ENCODE peak calls at places on chromosomes 6 and 20, in seven cellular contexts. B, V, E, L, M, G and C are unnamed samples.

GRCh38 chr20:50052952-50053789 is 59.8 kb downstream of the UBE2V1 start:
- DNase-seq in B (no peak), V (no peak), E (peak; percentile 87), L (no peak), M (no peak), G (no peak), C (no peak)

GRCh38 chr6:105834548-105834947 is 251.6 kb upstream of the PRDM1 start:
- DNase-seq in B (no peak), V (no peak), E (no peak), L (no peak), M (no peak), G (no peak), C (no peak)

GRCh38 chr20:32231847-32232246 is 24.2 kb downstream of the POFUT1 start:
- DNase-seq in B (no peak), V (no peak), E (no peak), L (no peak), M (no peak), G (no peak), C (no peak)

GRCh38 chr20:1119128-1119505 is 715 bp downstream of the PSMF1 start:
- DNase-seq in B (no peak), V (peak; percentile 19), E (no peak), L (no peak), M (no peak), G (no peak), C (no peak)

GRCh38 chr6:134117409-134117808 is 65.0 kb upstream of the SLC2A12 start:
- DNase-seq in B (no peak), V (no peak), E (peak; percentile 19), L (no peak), M (no peak), G (no peak), C (peak; percentile 13)

GRCh38 chr6:134956676-134957075 is 6.8 kb upstream of the ALDH8A1 start:
- DNase-seq in B (no peak), V (no peak), E (no peak), L (no peak), M (no peak), G (no peak), C (no peak)

GRCh38 chr6:31826793-31827285 is 699 bp upstream of the HSPA1B start:
- DNase-seq in B (no peak), V (no peak), E (no peak), L (no peak), M (peak; percentile 62), G (peak; percentile 77), C (peak; percentile 93)

GRCh38 chr6:1858191-1858590 is 248.5 kb downstream of the FOXC1 start:
- DNase-seq in B (no peak), V (no peak), E (no peak), L (no peak), M (no peak), G (no peak), C (no peak)

GRCh38 chr6:28725890-28726348 is 197.9 kb downstream of the TRIM27 start:
- DNase-seq in B (no peak), V (peak; percentile 25), E (no peak), L (no peak), M (peak; percentile 80), G (peak; percentile 65), C (no peak)

GRCh38 chr6:68636710-68637470 is 1.8 kb downstream of the ADGRB3 start:
- DNase-seq in B (no peak), V (no peak), E (no peak), L (no peak), M (no peak), G (no peak), C (no peak)
- TF ChIP-seq JUND in B (no peak), V (no peak), E (no peak), L (no peak), M (no peak), G (no peak), C (no peak)

GRCh38 chr6:157045831-157046454 is 268.8 kb downstream of the ARID1B start:
- DNase-seq in B (peak; percentile 41), V (peak; percentile 29), E (peak; percentile 54), L (no peak), M (no peak), G (no peak), C (no peak)
- TF ChIP-seq JUND in B (no peak), V (no peak), E (no peak), L (no peak), M (no peak), G (no peak), C (no peak)

GRCh38 chr20:51802170-51802745 is at the start of gene SALL4:
- DNase-seq in B (no peak), V (no peak), E (peak; percentile 76), L (no peak), M (peak; percentile 83), G (no peak), C (no peak)

GRCh38 chr20:51800769-51801219 is 1.5 kb downstream of the SALL4 start:
- DNase-seq in B (no peak), V (no peak), E (peak; percentile 69), L (no peak), M (no peak), G (no peak), C (peak; percentile 42)

GRCh38 chr20:51799586-51799985 is 2.7 kb downstream of the SALL4 start:
- DNase-seq in B (no peak), V (no peak), E (no peak), L (no peak), M (no peak), G (no peak), C (no peak)

GRCh38 chr20:51800132-51800721 is 2.1 kb downstream of the SALL4 start:
- DNase-seq in B (peak; percentile 35), V (peak; percentile 48), E (peak; percentile 92), L (no peak), M (peak; percentile 100), G (peak; percentile 79), C (peak; percentile 69)

GRCh38 chr20:51801220-51801991 is 915 bp downstream of the SALL4 start:
- DNase-seq in B (no peak), V (no peak), E (peak; percentile 81), L (no peak), M (peak; percentile 71), G (no peak), C (no peak)
- TF ChIP-seq JUND in B (no peak), V (no peak), E (no peak), L (no peak), M (no peak), G (no peak), C (no peak)

GRCh38 chr6:122619309-122619708 is 9.1 kb downstream of the PKIB start:
- DNase-seq in B (no peak), V (no peak), E (no peak), L (no peak), M (no peak), G (no peak), C (no peak)
- TF ChIP-seq JUND in B (no peak), V (no peak), E (no peak), L (no peak), M (no peak), G (no peak), C (no peak)